ENCODE peak calls at places on chromosomes 6 and 20, in eight cellular contexts. K is stimulated activated CD8-positive, alpha-beta memory T cell treated with anti-CD3 and anti-CD28 coated beads, Interleukin-4, amount 100 ng/mL, for 1 hour; Q is glutamatergic neuron; M is occipital lobe; L is activated CD4-positive, alpha-beta T cell treated with anti-CD3 and anti-CD28 coated beads, Interleukin-2, amount 50 U/mL, for 1 hour; D is naive thymus-derived CD8-positive, alpha-beta T cell; X is GM13977; N is HT1080. V is an unnamed sample.

GRCh38 chr6:130223508-130223907 is 757 bp upstream of the SAMD3 start:
- DNase-seq in K (peak), Q (no peak), M (no peak), L (peak), D (peak), X (peak), N (peak), V (no peak)

GRCh38 chr20:52129611-52130010 is 62.0 kb downstream of the ZFP64 start:
- DNase-seq in K (no peak), Q (no peak), M (no peak), L (no peak), D (no peak), X (no peak), N (no peak), V (no peak)

GRCh38 chr6:84581494-84582259 is 182.7 kb downstream of the TBX18 start:
- DNase-seq in K (no peak), Q (no peak), M (no peak), L (no peak), D (no peak), X (no peak), N (peak), V (peak)

GRCh38 chr6:169852504-169853195 is 101.2 kb downstream of the ERMARD start:
- DNase-seq in K (no peak), Q (no peak), M (no peak), L (no peak), D (no peak), X (no peak), N (no peak), V (no peak)

GRCh38 chr6:13431861-13432465 is 55.4 kb downstream of the GFOD1 start:
- DNase-seq in K (no peak), Q (no peak), M (no peak), L (no peak), D (no peak), X (peak), N (peak), V (peak)

GRCh38 chr6:27889275-27889627 is 22.9 kb downstream of the OR2B2 start:
- DNase-seq in K (no peak), Q (no peak), M (no peak), L (no peak), D (no peak), X (no peak), N (no peak), V (no peak)

GRCh38 chr6:99446076-99446475 is 21.0 kb upstream of the PNISR start:
- DNase-seq in K (no peak), Q (no peak), M (no peak), L (no peak), D (no peak), X (no peak), N (no peak), V (no peak)

GRCh38 chr6:56370127-56370540 is 122.8 kb upstream of the COL21A1 start:
- DNase-seq in K (no peak), Q (peak), M (no peak), L (no peak), D (no peak), X (no peak), N (peak), V (peak)

GRCh38 chr6:12890171-12890790 is 173.7 kb downstream of the PHACTR1 start:
- DNase-seq in K (no peak), Q (no peak), M (no peak), L (no peak), D (peak), X (no peak), N (no peak), V (no peak)

V was measured in kidney tubule cell.